ENCODE peak calls at places on chromosomes 3 and 15, in four cellular contexts. T is K562, P is HCT116, M is HepG2. B is an unnamed sample.

GRCh38 chr3:18390024-18390660 is 35.0 kb downstream of the SATB1 start:
- DNase-seq in P (no peak), M (no peak), T (no peak), B (no peak)

GRCh38 chr15:79310612-79310984 is 314 bp upstream of the TMED3 start:
- DNase-seq in P (no peak), M (peak), T (no peak), B (no peak)

GRCh38 chr3:9583792-9584191 is 30.2 kb upstream of the LHFPL4 start:
- DNase-seq in M (no peak), P (no peak), T (no peak), B (no peak)

GRCh38 chr3:169686874-169687273 is 23.4 kb upstream of the MECOM start:
- DNase-seq in T (no peak), M (peak), P (no peak), B (no peak)

GRCh38 chr15:80121546-80121945 is 31.3 kb upstream of the FAH start:
- DNase-seq in P (no peak), M (no peak), T (no peak), B (no peak)

GRCh38 chr3:141379250-141379872 is 11.1 kb downstream of the ZBTB38 start:
- DNase-seq in P (no peak), T (no peak), M (no peak), B (no peak)

GRCh38 chr15:35596261-35596660 is 50.3 kb upstream of the DPH6 start:
- DNase-seq in M (no peak), P (no peak), T (no peak), B (no peak)

GRCh38 chr15:95559875-95560394 is 770.6 kb upstream of the NR2F2 start:
- DNase-seq in T (peak), P (peak), M (no peak), B (no peak)

GRCh38 chr3:86969500-86970189 is 21.3 kb downstream of the VGLL3 start:
- DNase-seq in T (peak), M (peak), P (peak), B (peak)

GRCh38 chr3:57793737-57794187 is 37.7 kb downstream of the SLMAP start:
- DNase-seq in T (no peak), P (no peak), M (no peak), B (no peak)

GRCh38 chr3:57797701-57798487 is 41.8 kb downstream of the SLMAP start:
- DNase-seq in P (no peak), T (no peak), M (peak), B (no peak)

GRCh38 chr3:57794951-57795350 is 38.8 kb downstream of the SLMAP start:
- DNase-seq in P (no peak), T (no peak), M (no peak), B (no peak)

GRCh38 chr3:57794501-57794900 is 38.4 kb downstream of the SLMAP start:
- DNase-seq in T (no peak), M (no peak), P (no peak), B (no peak)

DNA sequence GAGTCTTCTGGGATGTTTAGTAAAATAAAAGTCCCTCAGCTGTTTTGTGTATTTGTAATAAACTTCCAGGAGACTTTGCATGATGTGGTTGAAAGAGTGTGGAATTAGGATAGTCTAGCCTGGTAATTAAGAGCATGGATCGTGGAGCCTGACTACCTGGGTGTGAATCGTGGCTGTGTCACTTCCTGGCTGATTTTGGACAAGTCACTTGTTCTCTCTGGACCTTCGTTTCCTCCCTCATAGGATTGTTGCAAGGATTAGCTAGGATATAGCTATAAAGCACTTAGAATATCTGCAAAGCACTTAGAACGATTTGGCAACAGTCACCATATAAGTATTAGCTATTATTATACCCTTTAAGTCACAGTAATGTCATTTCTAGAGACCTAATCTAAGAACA is 40.2 kb downstream of the SLMAP start:
- DNase-seq in P (no peak), T (no peak), M (no peak), B (no peak)
- TF ChIP-seq FOSL1 in P (peak), T (no peak), M (no peak), B (no peak)

GRCh38 chr3:28716939-28717338 is 368.3 kb upstream of the AZI2 start:
- DNase-seq in M (no peak), T (no peak), P (no peak), B (no peak)

GRCh38 chr3:28718074-28718849 is 369.6 kb upstream of the AZI2 start:
- DNase-seq in M (no peak), P (no peak), T (no peak), B (no peak)
- TF ChIP-seq FOSL1 in M (no peak), P (no peak), T (no peak), B (no peak)

GRCh38 chr15:92076536-92076935 is 223.0 kb downstream of the SLCO3A1 start:
- DNase-seq in P (no peak), M (no peak), T (no peak), B (no peak)

GRCh38 chr15:92079647-92080255 is 226.2 kb downstream of the SLCO3A1 start:
- DNase-seq in T (no peak), M (no peak), P (no peak), B (no peak)

GRCh38 chr15:92077353-92078080 is 224.0 kb downstream of the SLCO3A1 start:
- DNase-seq in T (peak), P (peak), M (peak), B (peak)

GRCh38 chr15:92078270-92078669 is 224.8 kb downstream of the SLCO3A1 start:
- DNase-seq in P (no peak), M (no peak), T (no peak), B (no peak)

GRCh38 chr15:92079047-92079446 is 225.5 kb downstream of the SLCO3A1 start:
- DNase-seq in P (peak), T (peak), M (peak), B (no peak)
- TF ChIP-seq FOSL1 in P (no peak), T (no peak), M (no peak), B (no peak)

DNA sequence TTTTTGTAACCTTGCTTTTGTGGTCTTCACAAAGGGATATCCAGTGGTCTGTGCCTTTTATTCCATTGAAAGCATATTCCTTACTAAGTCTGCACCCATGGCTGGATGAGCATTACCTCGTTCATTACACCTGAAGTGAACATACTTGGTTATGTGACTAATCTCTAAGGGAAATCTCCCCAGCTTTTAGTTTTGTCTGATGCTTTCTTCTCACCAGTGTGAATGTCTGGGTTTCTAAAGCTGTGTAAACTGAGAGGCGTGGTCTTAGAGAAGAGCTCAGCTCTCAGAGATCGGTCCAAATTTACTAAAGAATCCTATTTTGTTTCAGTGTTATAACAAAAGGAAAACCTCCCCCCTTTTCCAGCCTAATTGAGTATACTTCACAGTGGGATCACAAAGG is 352.3 kb downstream of the PTPRG start:
- DNase-seq in T (no peak), M (no peak), P (no peak), B (no peak)
- TF ChIP-seq FOSL1 in T (no peak), M (no peak), P (no peak), B (no peak)

GRCh38 chr3:45311327-45311726 is 77.0 kb upstream of the LARS2 start:
- DNase-seq in M (no peak), T (no peak), P (no peak), B (no peak)

GRCh38 chr3:45312836-45313493 is 75.4 kb upstream of the LARS2 start:
- DNase-seq in T (no peak), P (no peak), M (no peak), B (no peak)

GRCh38 chr3:45309876-45310275 is 78.5 kb upstream of the LARS2 start:
- DNase-seq in M (no peak), P (no peak), T (no peak), B (no peak)

GRCh38 chr3:45313743-45314403 is 74.5 kb upstream of the LARS2 start:
- DNase-seq in T (no peak), P (no peak), M (no peak), B (no peak)

DNA sequence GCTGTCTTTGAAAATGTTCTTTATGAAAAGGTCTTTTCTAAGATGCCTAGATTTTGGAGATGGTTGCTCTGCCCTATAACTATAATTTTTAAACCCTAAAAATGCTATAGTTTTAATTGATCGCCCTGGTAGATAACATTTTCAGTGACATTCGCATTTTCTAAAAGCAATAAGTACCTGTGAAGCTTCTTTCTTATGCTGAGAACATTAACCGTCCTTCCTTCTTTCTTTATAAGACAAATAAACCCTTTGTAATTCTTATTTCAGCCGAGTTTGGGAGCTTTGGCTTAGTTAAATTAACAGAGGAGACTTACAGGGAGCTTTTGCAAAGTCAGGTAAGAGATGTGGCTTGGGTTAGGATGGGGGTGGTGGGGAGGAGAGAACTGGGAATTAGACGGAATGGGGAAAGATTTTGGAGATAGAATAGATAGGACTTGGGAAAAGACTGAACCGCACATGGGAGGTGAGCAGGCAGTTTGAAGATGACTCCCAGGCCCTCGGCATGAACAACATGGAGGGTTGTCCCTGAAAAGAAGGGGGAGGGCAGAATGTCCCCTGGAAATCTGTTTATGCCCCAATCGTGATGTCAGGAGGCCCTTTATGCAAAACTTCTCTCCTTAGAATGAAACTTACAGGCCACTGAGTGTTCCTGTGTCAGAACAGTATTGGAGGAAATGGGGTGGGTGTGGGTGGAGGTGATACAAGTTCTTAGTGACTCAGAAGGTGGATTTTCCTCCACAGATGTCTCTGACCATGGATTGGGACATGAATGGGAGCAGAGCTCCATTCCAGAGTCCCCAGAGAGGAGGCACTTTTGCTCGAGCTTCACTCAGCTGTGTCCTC is 76.2 kb upstream of the LARS2 start:
- DNase-seq in P (no peak), M (no peak), T (no peak), B (no peak)
- TF ChIP-seq FOSL1 in P (no peak), M (no peak), T (no peak), B (no peak)

GRCh38 chr15:31346367-31347066 is 19.9 kb downstream of the KLF13 start:
- DNase-seq in P (no peak), M (no peak), T (no peak), B (no peak)
- TF ChIP-seq FOSL1 in P (no peak), M (no peak), T (no peak), B (no peak)

GRCh38 chr3:128080323-128080898 is 28.2 kb downstream of the SEC61A1 start:
- DNase-seq in P (no peak), M (peak), T (peak), B (no peak)

GRCh38 chr3:128083396-128083795 is 31.2 kb downstream of the SEC61A1 start:
- DNase-seq in M (no peak), T (no peak), P (no peak), B (no peak)

GRCh38 chr3:128081226-128081625 is 29.0 kb downstream of the SEC61A1 start:
- DNase-seq in M (no peak), P (no peak), T (no peak), B (no peak)

GRCh38 chr3:128082545-128082944 is 30.3 kb downstream of the SEC61A1 start:
- DNase-seq in M (no peak), T (no peak), P (no peak), B (no peak)

DNA sequence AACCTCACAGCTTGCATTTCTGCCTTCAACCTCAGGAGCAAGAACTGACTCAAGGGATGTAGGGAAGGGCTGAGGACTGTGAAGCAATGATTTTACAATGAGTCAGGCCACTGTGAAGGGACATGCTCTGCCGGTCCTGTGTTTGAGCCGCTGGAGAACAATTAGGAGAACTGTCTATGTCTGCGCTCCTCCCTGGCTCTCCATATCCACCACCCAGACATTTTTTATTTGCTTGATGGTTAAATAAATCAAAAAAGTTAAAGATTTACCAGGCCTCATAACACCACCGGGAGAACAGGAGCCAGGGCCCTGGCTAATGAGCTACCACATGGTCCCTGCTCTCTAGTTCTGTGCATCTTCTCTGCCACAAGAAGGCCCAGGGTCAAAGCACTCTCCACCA is 29.6 kb downstream of the SEC61A1 start:
- DNase-seq in M (no peak), P (no peak), T (no peak), B (no peak)
- TF ChIP-seq FOSL1 in M (no peak), P (no peak), T (no peak), B (no peak)

GRCh38 chr3:112900088-112900487 is 53.4 kb upstream of the CD200R1L start:
- DNase-seq in M (no peak), P (no peak), T (no peak), B (no peak)

GRCh38 chr3:112888388-112889085 is 41.9 kb upstream of the CD200R1L start:
- DNase-seq in M (no peak), T (no peak), P (no peak), B (no peak)

GRCh38 chr3:112889357-112889756 is 42.7 kb upstream of the CD200R1L start:
- DNase-seq in T (no peak), P (no peak), M (no peak), B (no peak)

GRCh38 chr3:112894258-112894657 is 47.6 kb upstream of the CD200R1L start:
- DNase-seq in P (peak), T (no peak), M (no peak), B (peak)
- TF ChIP-seq FOSL1 in P (no peak), T (no peak), M (no peak), B (no peak)

DNA sequence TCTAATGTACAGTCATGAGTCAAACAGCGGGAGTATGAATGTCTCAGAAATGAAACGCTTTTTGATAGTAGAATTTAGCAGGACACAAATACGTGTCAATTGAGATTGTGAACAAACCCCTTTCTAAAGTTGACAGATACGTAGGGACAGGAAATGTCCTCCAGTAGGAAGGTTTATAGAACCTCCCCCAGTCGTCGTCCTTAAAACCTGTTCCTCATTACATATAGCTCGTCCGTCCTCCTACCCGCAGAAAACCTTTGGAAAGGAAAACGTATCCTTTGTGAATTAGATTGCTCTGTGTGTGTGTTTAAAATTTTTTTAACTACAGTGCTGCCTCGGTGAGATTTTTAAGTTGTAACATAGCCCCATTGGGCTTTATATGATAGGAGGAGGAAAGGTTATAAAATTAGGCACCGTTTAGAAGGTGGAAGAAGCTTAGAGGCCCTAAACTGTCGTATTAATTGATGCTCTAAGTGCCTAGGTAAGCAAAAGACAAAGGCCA is 4.1 kb downstream of the UBE2E1 start:
- DNase-seq in M (no peak), T (no peak), P (no peak), B (no peak)
- TF ChIP-seq FOSL1 in M (no peak), T (no peak), P (no peak), B (no peak)

GRCh38 chr15:93018574-93018973 is 70.4 kb downstream of the RGMA start:
- DNase-seq in M (no peak), T (no peak), P (no peak), B (no peak)
- TF ChIP-seq FOSL1 in M (no peak), T (no peak), P (no peak), B (no peak)

B was measured in H1.